ENCODE peak calls at places on chromosomes 13 and 19, in eight cellular contexts. Y, P, J, H, Z, K, A and F are unnamed samples.

GRCh38 chr13:40352807-40353562 is 313.5 kb downstream of the FOXO1 start:
- DNase-seq in Y (no peak), P (no peak), J (no peak), H (no peak), Z (peak; percentile 32), K (no peak), A (no peak), F (no peak)

GRCh38 chr13:100532090-100532766 is 56.4 kb downstream of the GGACT start:
- DNase-seq in Y (no peak), P (no peak), J (no peak), H (no peak), Z (no peak), K (no peak), A (no peak), F (no peak)

GRCh38 chr13:71758823-71759222 is 108.2 kb downstream of the DACH1 start:
- DNase-seq in Y (no peak), P (no peak), J (no peak), H (no peak), Z (peak; percentile 15), K (no peak), A (no peak), F (no peak)

GRCh38 chr13:100461309-100462035 is 127.1 kb downstream of the GGACT start:
- DNase-seq in Y (no peak), P (no peak), J (no peak), H (no peak), Z (no peak), K (no peak), A (no peak), F (no peak)

GRCh38 chr13:110499621-110500281 is 61.8 kb downstream of the RAB20 start:
- DNase-seq in Y (no peak), P (no peak), J (no peak), H (no peak), Z (peak; percentile 29), K (peak; percentile 10), A (no peak), F (no peak)

GRCh38 chr19:5542665-5543064 is 25.1 kb downstream of the TINCR start:
- DNase-seq in Y (no peak), P (no peak), J (no peak), H (no peak), Z (no peak), K (no peak), A (no peak), F (no peak)

GRCh38 chr13:51620165-51620983 is 36.1 kb downstream of the WDFY2 start:
- DNase-seq in Y (no peak), P (no peak), J (no peak), H (no peak), Z (no peak), K (no peak), A (no peak), F (no peak)

GRCh38 chr13:31001647-31002046 is 69.2 kb downstream of the TEX26 start:
- DNase-seq in Y (no peak), P (no peak), J (no peak), H (no peak), Z (no peak), K (no peak), A (no peak), F (no peak)

GRCh38 chr13:68929055-68929454 is 1178.6 kb upstream of the ATXN8OS start:
- DNase-seq in Y (no peak), P (no peak), J (no peak), H (no peak), Z (no peak), K (no peak), A (no peak), F (no peak)

GRCh38 chr13:49652691-49653305 is 24.5 kb downstream of the ARL11 start:
- DNase-seq in Y (no peak), P (peak; percentile 32), J (no peak), H (peak; percentile 40), Z (peak; percentile 52), K (no peak), A (no peak), F (peak; percentile 66)

GRCh38 chr19:31330237-31330636 is 19.0 kb downstream of the TSHZ3 start:
- DNase-seq in Y (no peak), P (no peak), J (no peak), H (no peak), Z (no peak), K (no peak), A (no peak), F (no peak)

GRCh38 chr19:1747285-1748114 is 5.8 kb upstream of the ONECUT3 start:
- DNase-seq in Y (no peak), P (no peak), J (no peak), H (peak; percentile 91), Z (peak; percentile 94), K (no peak), A (peak; percentile 35), F (no peak)

GRCh38 chr13:83221813-83222241 is 660.4 kb downstream of the SLITRK1 start:
- DNase-seq in Y (no peak), P (no peak), J (no peak), H (peak; percentile 3), Z (peak; percentile 93), K (peak; percentile 71), A (no peak), F (no peak)

GRCh38 chr19:6613711-6614110 is 22.8 kb upstream of the CD70 start:
- DNase-seq in Y (no peak), P (no peak), J (no peak), H (no peak), Z (peak; percentile 75), K (peak; percentile 57), A (no peak), F (no peak)

GRCh38 chr19:2229103-2230028 is 6.8 kb downstream of the PLEKHJ1 start:
- DNase-seq in Y (no peak), P (no peak), J (no peak), H (no peak), Z (no peak), K (no peak), A (no peak), F (no peak)

GRCh38 chr19:45455707-45456499 is 11.9 kb upstream of the FOSB start:
- DNase-seq in Y (peak; percentile 96), P (no peak), J (peak; percentile 95), H (peak; percentile 95), Z (peak; percentile 100), K (peak; percentile 97), A (peak; percentile 69), F (peak; percentile 77)

GRCh38 chr19:46979770-46980105 is 39.9 kb upstream of the NPAS1 start:
- DNase-seq in Y (peak; percentile 42), P (no peak), J (no peak), H (no peak), Z (no peak), K (no peak), A (no peak), F (no peak)

GRCh38 chr19:46134527-46134926 is 10.0 kb upstream of the IGFL3 start:
- DNase-seq in Y (no peak), P (no peak), J (no peak), H (no peak), Z (peak; percentile 66), K (no peak), A (no peak), F (no peak)

GRCh38 chr13:94546071-94546839 is 49.7 kb downstream of the TGDS start:
- DNase-seq in Y (no peak), P (no peak), J (no peak), H (no peak), Z (no peak), K (no peak), A (no peak), F (no peak)

GRCh38 chr13:31201341-31202024 is 1.7 kb downstream of the B3GLCT start:
- DNase-seq in Y (no peak), P (no peak), J (no peak), H (peak; percentile 52), Z (peak; percentile 63), K (peak; percentile 38), A (no peak), F (no peak)

GRCh38 chr19:18886972-18887371 is 9.0 kb downstream of the CERS1 start:
- DNase-seq in Y (no peak), P (no peak), J (no peak), H (no peak), Z (no peak), K (no peak), A (no peak), F (no peak)

GRCh38 chr19:15454371-15454800 is 4.6 kb upstream of the WIZ start:
- DNase-seq in Y (no peak), P (no peak), J (no peak), H (no peak), Z (no peak), K (no peak), A (no peak), F (no peak)

GRCh38 chr19:43527860-43528622 is 1.0 kb upstream of the ETHE1 start:
- DNase-seq in Y (no peak), P (no peak), J (no peak), H (no peak), Z (peak; percentile 34), K (no peak), A (no peak), F (no peak)

GRCh38 chr13:95540848-95541247 is 11.7 kb upstream of the CLDN10 start:
- DNase-seq in Y (no peak), P (no peak), J (no peak), H (no peak), Z (no peak), K (no peak), A (no peak), F (no peak)

GRCh38 chr13:49810464-49810824 is 18.0 kb upstream of the KPNA3 start:
- DNase-seq in Y (no peak), P (no peak), J (no peak), H (no peak), Z (no peak), K (no peak), A (no peak), F (no peak)

GRCh38 chr13:21997726-21998125 is 326.9 kb downstream of the FGF9 start:
- DNase-seq in Y (no peak), P (no peak), J (no peak), H (no peak), Z (no peak), K (no peak), A (no peak), F (no peak)

GRCh38 chr19:3048190-3048533 is 14.1 kb downstream of the TLE5 start:
- DNase-seq in Y (no peak), P (no peak), J (no peak), H (no peak), Z (no peak), K (no peak), A (no peak), F (no peak)

GRCh38 chr13:100659578-100659977 is 15.0 kb downstream of the TMTC4 start:
- DNase-seq in Y (no peak), P (no peak), J (no peak), H (no peak), Z (no peak), K (no peak), A (no peak), F (no peak)

GRCh38 chr19:43774103-43774939 is 6.5 kb downstream of the KCNN4 start:
- DNase-seq in Y (peak; percentile 75), P (peak; percentile 72), J (peak; percentile 85), H (peak; percentile 88), Z (peak; percentile 71), K (no peak), A (no peak), F (peak; percentile 80)

GRCh38 chr13:64900039-64900438 is 2330.1 kb downstream of the PCDH9 start:
- DNase-seq in Y (no peak), P (no peak), J (no peak), H (no peak), Z (no peak), K (no peak), A (no peak), F (no peak)